ENCODE peak calls at places on chromosomes 5 and 9, in eight cellular contexts. H, N, M, E, B, C, D and L are unnamed samples.

GRCh38 chr9:121399883-121400607 is 30.0 kb upstream of the STOM start:
- DNase-seq in H (no peak), E (peak), M (peak), D (no peak), C (peak), B (peak), N (no peak), L (no peak)

GRCh38 chr5:65624570-65625555 is at the start of the genes SHLD3 and TRAPPC13:
- DNase-seq in D (peak), M (peak), N (peak), H (peak), B (peak), E (peak), C (peak), L (peak)

GRCh38 chr5:307306-307705 is 14.2 kb upstream of the AHRR start:
- DNase-seq in H (no peak), E (no peak), N (no peak), C (no peak), M (no peak), B (no peak), D (no peak), L (no peak)

GRCh38 chr9:135963338-135963737 is 2.2 kb upstream of the UBAC1 start:
- DNase-seq in M (no peak), C (no peak), B (no peak), D (no peak), E (no peak), N (no peak), H (no peak), L (no peak)

GRCh38 chr5:101024299-101024698 is 121.2 kb upstream of the ST8SIA4 start:
- DNase-seq in B (no peak), E (no peak), H (no peak), D (no peak), N (no peak), M (no peak), C (no peak), L (no peak)

GRCh38 chr9:113011911-113012381 is at the start of gene ZNF883:
- DNase-seq in B (peak), E (peak), H (no peak), C (peak), N (no peak), M (peak), D (peak), L (no peak)

GRCh38 chr9:130987738-130988399 is 21.1 kb upstream of the LAMC3 start:
- DNase-seq in N (no peak), E (no peak), D (peak), C (peak), M (no peak), B (no peak), H (no peak), L (no peak)

GRCh38 chr5:54249210-54250028 is 61.0 kb downstream of the ARL15 start:
- DNase-seq in N (no peak), D (no peak), C (peak), E (peak), B (peak), H (no peak), M (peak), L (no peak)

GRCh38 chr5:83474170-83474796 is 2.7 kb downstream of the VCAN start:
- DNase-seq in B (peak), E (peak), H (peak), C (peak), M (peak), N (peak), D (peak), L (peak)

GRCh38 chr9:346114-346513 is 131.4 kb downstream of the DOCK8 start:
- DNase-seq in C (no peak), H (no peak), D (no peak), E (no peak), N (no peak), M (no peak), B (no peak), L (no peak)

GRCh38 chr5:32159328-32160072 is 14.6 kb downstream of the GOLPH3 start:
- DNase-seq in H (no peak), M (no peak), D (no peak), N (no peak), E (no peak), C (no peak), B (no peak), L (no peak)

GRCh38 chr5:89377752-89378455 is 494.9 kb upstream of the MEF2C start:
- DNase-seq in E (no peak), B (no peak), D (no peak), C (peak), M (no peak), N (no peak), H (no peak), L (no peak)

GRCh38 chr9:4301971-4302427 is 2.1 kb upstream of the GLIS3 start:
- DNase-seq in E (peak), C (peak), D (peak), M (no peak), N (peak), B (peak), H (peak), L (peak)

GRCh38 chr5:53249529-53249928 is 140.0 kb upstream of the MOCS2 start:
- DNase-seq in D (no peak), E (peak), M (no peak), N (peak), H (no peak), B (peak), C (peak), L (no peak)

GRCh38 chr5:175393922-175394321 is 50.1 kb downstream of the DRD1 start:
- DNase-seq in E (no peak), M (no peak), N (no peak), C (no peak), H (no peak), B (no peak), D (no peak), L (no peak)

GRCh38 chr9:116639251-116639741 is 47.8 kb upstream of the TRIM32 start:
- DNase-seq in C (peak), M (no peak), D (no peak), H (no peak), E (peak), B (no peak), N (no peak), L (no peak)

GRCh38 chr5:111248571-111248970 is 24.4 kb downstream of the CAMK4 start:
- DNase-seq in B (no peak), M (no peak), N (no peak), C (no peak), H (no peak), D (no peak), E (no peak), L (no peak)

GRCh38 chr9:127140181-127140580 is 17.7 kb upstream of the ANGPTL2 start:
- DNase-seq in B (no peak), H (no peak), E (no peak), D (no peak), C (no peak), M (no peak), N (no peak), L (no peak)

GRCh38 chr5:28014779-28015178 is 976.4 kb upstream of the CDH9 start:
- DNase-seq in N (no peak), D (no peak), M (no peak), B (no peak), E (no peak), C (no peak), H (no peak), L (no peak)
- TF ChIP-seq CTCF in N (no peak), D (no peak), M (no peak), B (peak), E (peak), C (peak), H (no peak), L (peak)

GRCh38 chr5:125410501-125411162 is 664.2 kb upstream of the ZNF608 start:
- DNase-seq in B (peak), E (peak), H (no peak), M (no peak), D (no peak), N (no peak), C (peak), L (no peak)

GRCh38 chr5:125412051-125412560 is 665.7 kb upstream of the ZNF608 start:
- DNase-seq in E (peak), D (no peak), C (no peak), N (no peak), M (peak), B (peak), H (no peak), L (no peak)

GRCh38 chr5:125413861-125414260 is 667.4 kb upstream of the ZNF608 start:
- DNase-seq in H (no peak), N (no peak), E (no peak), C (no peak), B (no peak), D (no peak), M (no peak), L (no peak)

GRCh38 chr5:125411163-125412050 is 665.0 kb upstream of the ZNF608 start:
- DNase-seq in E (peak), N (no peak), B (peak), H (no peak), D (no peak), M (peak), C (no peak), L (no peak)

DNA sequence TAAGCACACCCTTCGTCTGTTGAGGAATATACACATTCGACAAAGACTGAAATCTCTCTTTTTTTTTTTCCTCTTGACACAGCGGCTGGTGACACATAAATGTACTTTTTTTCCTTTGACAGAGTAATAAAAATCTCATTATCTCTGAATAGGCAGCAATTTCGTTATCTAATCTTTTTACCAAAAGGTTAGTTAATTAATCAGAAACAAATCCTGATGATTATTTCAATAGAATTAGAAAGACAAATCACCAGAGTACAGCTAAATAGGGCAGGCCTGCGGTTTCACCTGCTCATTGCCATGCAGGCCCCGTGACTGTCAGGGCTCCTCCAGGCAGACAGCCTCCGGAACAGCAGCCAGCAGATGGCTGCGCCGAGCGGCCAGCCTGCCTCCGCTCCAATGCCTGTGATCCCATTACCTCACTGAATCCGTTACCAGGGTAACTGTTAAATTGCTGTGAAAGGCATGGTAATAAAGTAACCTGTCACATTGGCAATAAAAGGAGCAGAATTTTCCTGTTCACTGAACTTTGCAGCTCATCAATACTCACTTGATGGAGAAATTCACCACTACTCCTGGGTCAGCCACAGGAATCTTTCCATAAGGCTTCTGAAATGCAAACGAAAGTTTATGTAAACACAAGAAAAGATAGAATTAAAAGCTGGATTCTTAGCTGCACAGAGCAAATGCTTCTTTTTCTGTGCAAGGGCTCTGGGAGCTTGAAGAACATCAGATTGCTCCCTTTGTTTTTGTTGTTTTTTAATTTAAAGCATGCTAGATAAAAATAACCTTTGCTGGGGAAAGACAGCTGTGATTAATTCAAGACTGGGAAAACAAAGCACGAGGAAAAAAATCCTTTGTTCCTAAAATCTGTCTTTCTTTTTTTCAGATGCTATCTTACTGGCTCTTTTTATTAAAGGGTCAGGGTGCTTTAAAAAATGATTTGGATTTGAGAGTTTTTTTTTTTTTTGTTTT is 666.4 kb upstream of the ZNF608 start:
- DNase-seq in C (peak), E (peak), D (peak), M (peak), N (peak), H (no peak), B (peak), L (peak)
- TF ChIP-seq CTCF in C (peak), E (peak), D (peak), M (no peak), N (peak), H (no peak), B (peak), L (no peak)

DNA sequence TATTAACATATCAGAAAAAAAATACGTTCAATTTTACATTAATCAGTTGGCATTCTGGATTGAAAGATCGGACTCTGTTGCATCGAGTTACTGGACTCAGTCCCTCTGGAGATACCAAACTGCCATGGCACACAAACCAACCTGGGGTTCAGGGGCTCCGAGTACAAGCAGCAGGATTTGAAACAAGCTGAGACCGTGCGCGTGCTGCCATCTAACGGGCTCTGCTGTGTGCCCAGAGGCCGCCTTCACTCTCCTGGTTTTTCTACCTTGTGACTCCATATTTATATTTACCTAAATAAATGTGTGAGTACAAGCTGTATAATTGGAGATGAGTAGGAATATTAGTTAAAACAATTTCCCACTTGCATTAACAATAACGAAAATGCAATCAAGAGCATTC is 48.2 kb downstream of the ANXA1 start:
- DNase-seq in H (no peak), C (no peak), E (no peak), D (no peak), B (no peak), M (peak), N (no peak), L (no peak)
- TF ChIP-seq CTCF in H (no peak), C (peak), E (peak), D (no peak), B (no peak), M (no peak), N (no peak), L (no peak)

DNA sequence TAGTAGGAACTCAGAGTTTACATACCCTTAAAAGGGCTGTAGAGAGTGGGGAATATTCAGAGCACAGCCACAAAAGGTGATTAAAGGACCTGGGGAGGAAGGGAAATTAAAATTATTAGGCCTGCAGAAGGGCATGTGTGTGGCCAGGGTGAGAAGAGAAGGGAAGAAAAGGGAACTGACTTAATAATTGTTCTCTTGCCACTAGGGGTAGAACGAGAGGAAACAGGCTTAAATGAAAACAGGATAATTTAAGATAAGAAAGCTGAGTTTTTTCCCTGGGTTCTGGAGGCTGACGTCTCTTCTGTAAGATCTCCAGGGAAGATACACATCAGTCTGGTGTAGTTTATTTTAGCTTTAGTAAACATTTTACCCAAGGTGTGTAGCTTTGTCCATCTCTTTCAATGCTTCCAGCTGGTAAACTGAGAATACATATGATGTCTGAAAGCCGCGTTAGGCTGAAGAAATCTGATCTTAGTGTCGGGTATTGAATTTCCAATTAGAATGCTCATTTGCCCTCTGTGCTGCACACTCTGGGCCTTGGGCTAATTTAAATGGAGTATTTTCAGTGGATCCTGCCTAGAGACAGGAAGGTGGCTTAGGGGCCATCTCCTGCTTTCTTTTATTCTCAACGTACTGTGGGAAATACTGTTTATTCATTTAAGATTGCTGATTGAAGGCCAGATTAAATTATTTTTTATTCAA is 416.8 kb downstream of the TMEM38B start:
- DNase-seq in E (no peak), H (no peak), C (no peak), D (no peak), B (no peak), N (no peak), M (no peak), L (no peak)
- TF ChIP-seq CTCF in E (no peak), H (no peak), C (no peak), D (no peak), B (no peak), N (no peak), M (no peak), L (no peak)